ENCODE peak calls at places on chromosomes 11 and 22, in six cellular contexts. One of them, this sample, is unnamed.

GRCh38 chr11:64864473-64865285 is 13.7 kb downstream of the EHD1 start:
- DNase-seq in amniotic stem cell: peak
- DNase-seq in stimulated activated CD4-positive, alpha-beta T cell treated with anti-CD3 and anti-CD28 coated beads, Interleukin-1b, Interleukin-23, amount 100 ng/mL, for 24 hours: no peak
- DNase-seq in NCI-H2081: no peak
- DNase-seq in HTR-8/SVneo: no peak
- DNase-seq in mesenteric fat pad: no peak
- DNase-seq in this sample: no peak

GRCh38 chr22:19554834-19555404 is 30.7 kb upstream of the CLDN5 start:
- DNase-seq in amniotic stem cell: no peak
- DNase-seq in stimulated activated CD4-positive, alpha-beta T cell treated with anti-CD3 and anti-CD28 coated beads, Interleukin-1b, Interleukin-23, amount 100 ng/mL, for 24 hours: no peak
- DNase-seq in NCI-H2081: no peak
- DNase-seq in HTR-8/SVneo: peak
- DNase-seq in mesenteric fat pad: peak
- DNase-seq in this sample: peak

GRCh38 chr22:18058770-18059169 is 19.0 kb upstream of the PEX26 start:
- DNase-seq in amniotic stem cell: no peak
- DNase-seq in stimulated activated CD4-positive, alpha-beta T cell treated with anti-CD3 and anti-CD28 coated beads, Interleukin-1b, Interleukin-23, amount 100 ng/mL, for 24 hours: no peak
- DNase-seq in NCI-H2081: no peak
- DNase-seq in HTR-8/SVneo: no peak
- DNase-seq in mesenteric fat pad: no peak
- DNase-seq in this sample: no peak

GRCh38 chr11:64438986-64439771 is 80.2 kb downstream of the RPS6KA4 start:
- DNase-seq in amniotic stem cell: no peak
- DNase-seq in stimulated activated CD4-positive, alpha-beta T cell treated with anti-CD3 and anti-CD28 coated beads, Interleukin-1b, Interleukin-23, amount 100 ng/mL, for 24 hours: no peak
- DNase-seq in NCI-H2081: no peak
- DNase-seq in HTR-8/SVneo: no peak
- DNase-seq in mesenteric fat pad: peak
- DNase-seq in this sample: no peak

GRCh38 chr11:35477871-35478270 is 47.5 kb downstream of the PAMR1 start:
- DNase-seq in amniotic stem cell: no peak
- DNase-seq in stimulated activated CD4-positive, alpha-beta T cell treated with anti-CD3 and anti-CD28 coated beads, Interleukin-1b, Interleukin-23, amount 100 ng/mL, for 24 hours: no peak
- DNase-seq in NCI-H2081: no peak
- DNase-seq in HTR-8/SVneo: no peak
- DNase-seq in mesenteric fat pad: no peak
- DNase-seq in this sample: no peak

GRCh38 chr11:128351168-128351567 is 236.2 kb downstream of the ETS1 start:
- DNase-seq in amniotic stem cell: no peak
- DNase-seq in stimulated activated CD4-positive, alpha-beta T cell treated with anti-CD3 and anti-CD28 coated beads, Interleukin-1b, Interleukin-23, amount 100 ng/mL, for 24 hours: no peak
- DNase-seq in NCI-H2081: no peak
- DNase-seq in HTR-8/SVneo: no peak
- DNase-seq in mesenteric fat pad: no peak
- DNase-seq in this sample: no peak

GRCh38 chr11:27471588-27472397 is 797 bp downstream of the LGR4 start:
- DNase-seq in amniotic stem cell: no peak
- DNase-seq in stimulated activated CD4-positive, alpha-beta T cell treated with anti-CD3 and anti-CD28 coated beads, Interleukin-1b, Interleukin-23, amount 100 ng/mL, for 24 hours: no peak
- DNase-seq in NCI-H2081: peak
- DNase-seq in HTR-8/SVneo: no peak
- DNase-seq in mesenteric fat pad: no peak
- DNase-seq in this sample: no peak

GRCh38 chr11:29051935-29052334 is 943.7 kb downstream of the METTL15 start:
- DNase-seq in amniotic stem cell: no peak
- DNase-seq in stimulated activated CD4-positive, alpha-beta T cell treated with anti-CD3 and anti-CD28 coated beads, Interleukin-1b, Interleukin-23, amount 100 ng/mL, for 24 hours: no peak
- DNase-seq in NCI-H2081: no peak
- DNase-seq in HTR-8/SVneo: no peak
- DNase-seq in mesenteric fat pad: no peak
- DNase-seq in this sample: peak

GRCh38 chr11:16876053-16876752 is 137.8 kb downstream of the C11orf58 start:
- DNase-seq in amniotic stem cell: no peak
- DNase-seq in stimulated activated CD4-positive, alpha-beta T cell treated with anti-CD3 and anti-CD28 coated beads, Interleukin-1b, Interleukin-23, amount 100 ng/mL, for 24 hours: no peak
- DNase-seq in NCI-H2081: no peak
- DNase-seq in HTR-8/SVneo: no peak
- DNase-seq in mesenteric fat pad: no peak
- DNase-seq in this sample: no peak

GRCh38 chr11:9530901-9531625 is 42.4 kb upstream of the WEE1 start:
- DNase-seq in amniotic stem cell: no peak
- DNase-seq in stimulated activated CD4-positive, alpha-beta T cell treated with anti-CD3 and anti-CD28 coated beads, Interleukin-1b, Interleukin-23, amount 100 ng/mL, for 24 hours: no peak
- DNase-seq in NCI-H2081: no peak
- DNase-seq in HTR-8/SVneo: no peak
- DNase-seq in mesenteric fat pad: no peak
- DNase-seq in this sample: no peak

GRCh38 chr22:49717322-49717919 is 110.3 kb downstream of the BRD1 start:
- DNase-seq in amniotic stem cell: no peak
- DNase-seq in stimulated activated CD4-positive, alpha-beta T cell treated with anti-CD3 and anti-CD28 coated beads, Interleukin-1b, Interleukin-23, amount 100 ng/mL, for 24 hours: no peak
- DNase-seq in NCI-H2081: no peak
- DNase-seq in HTR-8/SVneo: no peak
- DNase-seq in mesenteric fat pad: peak
- DNase-seq in this sample: no peak

GRCh38 chr11:47254381-47254780 is 3.4 kb upstream of the NR1H3 start:
- DNase-seq in amniotic stem cell: no peak
- DNase-seq in stimulated activated CD4-positive, alpha-beta T cell treated with anti-CD3 and anti-CD28 coated beads, Interleukin-1b, Interleukin-23, amount 100 ng/mL, for 24 hours: no peak
- DNase-seq in NCI-H2081: no peak
- DNase-seq in HTR-8/SVneo: no peak
- DNase-seq in mesenteric fat pad: no peak
- DNase-seq in this sample: no peak

GRCh38 chr11:118398797-118399564 is 2.4 kb upstream of the ATP5MG start:
- DNase-seq in amniotic stem cell: no peak
- DNase-seq in stimulated activated CD4-positive, alpha-beta T cell treated with anti-CD3 and anti-CD28 coated beads, Interleukin-1b, Interleukin-23, amount 100 ng/mL, for 24 hours: no peak
- DNase-seq in NCI-H2081: no peak
- DNase-seq in HTR-8/SVneo: no peak
- DNase-seq in mesenteric fat pad: no peak
- DNase-seq in this sample: no peak

GRCh38 chr11:111301004-111301839 is 2.9 kb downstream of the POU2AF3 start:
- DNase-seq in amniotic stem cell: no peak
- DNase-seq in stimulated activated CD4-positive, alpha-beta T cell treated with anti-CD3 and anti-CD28 coated beads, Interleukin-1b, Interleukin-23, amount 100 ng/mL, for 24 hours: no peak
- DNase-seq in NCI-H2081: peak
- DNase-seq in HTR-8/SVneo: no peak
- DNase-seq in mesenteric fat pad: no peak
- DNase-seq in this sample: no peak

GRCh38 chr22:38429460-38430128 is 25.4 kb downstream of the KCNJ4 start:
- DNase-seq in amniotic stem cell: no peak
- DNase-seq in stimulated activated CD4-positive, alpha-beta T cell treated with anti-CD3 and anti-CD28 coated beads, Interleukin-1b, Interleukin-23, amount 100 ng/mL, for 24 hours: no peak
- DNase-seq in NCI-H2081: peak
- DNase-seq in HTR-8/SVneo: no peak
- DNase-seq in mesenteric fat pad: no peak
- DNase-seq in this sample: no peak

GRCh38 chr22:38081941-38082828 is 1.8 kb downstream of the SLC16A8 start:
- DNase-seq in amniotic stem cell: no peak
- DNase-seq in stimulated activated CD4-positive, alpha-beta T cell treated with anti-CD3 and anti-CD28 coated beads, Interleukin-1b, Interleukin-23, amount 100 ng/mL, for 24 hours: no peak
- DNase-seq in NCI-H2081: no peak
- DNase-seq in HTR-8/SVneo: no peak
- DNase-seq in mesenteric fat pad: no peak
- DNase-seq in this sample: no peak

GRCh38 chr22:23984430-23984829 is 4.5 kb downstream of the GSTT2 start:
- DNase-seq in amniotic stem cell: no peak
- DNase-seq in stimulated activated CD4-positive, alpha-beta T cell treated with anti-CD3 and anti-CD28 coated beads, Interleukin-1b, Interleukin-23, amount 100 ng/mL, for 24 hours: no peak
- DNase-seq in NCI-H2081: no peak
- DNase-seq in HTR-8/SVneo: no peak
- DNase-seq in mesenteric fat pad: no peak
- DNase-seq in this sample: no peak

GRCh38 chr11:31050061-31050790 is 319.3 kb downstream of the DCDC1 start:
- DNase-seq in amniotic stem cell: no peak
- DNase-seq in stimulated activated CD4-positive, alpha-beta T cell treated with anti-CD3 and anti-CD28 coated beads, Interleukin-1b, Interleukin-23, amount 100 ng/mL, for 24 hours: no peak
- DNase-seq in NCI-H2081: peak
- DNase-seq in HTR-8/SVneo: no peak
- DNase-seq in mesenteric fat pad: no peak
- DNase-seq in this sample: no peak

GRCh38 chr22:37907036-37907954 is 1.2 kb downstream of the MICALL1 start:
- DNase-seq in amniotic stem cell: no peak
- DNase-seq in stimulated activated CD4-positive, alpha-beta T cell treated with anti-CD3 and anti-CD28 coated beads, Interleukin-1b, Interleukin-23, amount 100 ng/mL, for 24 hours: no peak
- DNase-seq in NCI-H2081: no peak
- DNase-seq in HTR-8/SVneo: no peak
- DNase-seq in mesenteric fat pad: no peak
- DNase-seq in this sample: no peak

GRCh38 chr22:23067023-23067650 is 3.2 kb upstream of the GNAZ start:
- DNase-seq in amniotic stem cell: no peak
- DNase-seq in stimulated activated CD4-positive, alpha-beta T cell treated with anti-CD3 and anti-CD28 coated beads, Interleukin-1b, Interleukin-23, amount 100 ng/mL, for 24 hours: no peak
- DNase-seq in NCI-H2081: no peak
- DNase-seq in HTR-8/SVneo: no peak
- DNase-seq in mesenteric fat pad: peak
- DNase-seq in this sample: no peak

GRCh38 chr11:36007127-36007824 is 63.4 kb downstream of the LDLRAD3 start:
- DNase-seq in amniotic stem cell: no peak
- DNase-seq in stimulated activated CD4-positive, alpha-beta T cell treated with anti-CD3 and anti-CD28 coated beads, Interleukin-1b, Interleukin-23, amount 100 ng/mL, for 24 hours: no peak
- DNase-seq in NCI-H2081: peak
- DNase-seq in HTR-8/SVneo: no peak
- DNase-seq in mesenteric fat pad: no peak
- DNase-seq in this sample: no peak

GRCh38 chr11:6387811-6388599 is 2.3 kb upstream of the SMPD1 start:
- DNase-seq in amniotic stem cell: no peak
- DNase-seq in stimulated activated CD4-positive, alpha-beta T cell treated with anti-CD3 and anti-CD28 coated beads, Interleukin-1b, Interleukin-23, amount 100 ng/mL, for 24 hours: no peak
- DNase-seq in NCI-H2081: no peak
- DNase-seq in HTR-8/SVneo: no peak
- DNase-seq in mesenteric fat pad: no peak
- DNase-seq in this sample: no peak

GRCh38 chr22:46425011-46425410 is 89.5 kb downstream of the TRMU start:
- DNase-seq in amniotic stem cell: no peak
- DNase-seq in stimulated activated CD4-positive, alpha-beta T cell treated with anti-CD3 and anti-CD28 coated beads, Interleukin-1b, Interleukin-23, amount 100 ng/mL, for 24 hours: no peak
- DNase-seq in NCI-H2081: no peak
- DNase-seq in HTR-8/SVneo: no peak
- DNase-seq in mesenteric fat pad: no peak
- DNase-seq in this sample: peak

GRCh38 chr11:64876835-64877341 is 1.5 kb downstream of the EHD1 start:
- DNase-seq in amniotic stem cell: peak
- DNase-seq in stimulated activated CD4-positive, alpha-beta T cell treated with anti-CD3 and anti-CD28 coated beads, Interleukin-1b, Interleukin-23, amount 100 ng/mL, for 24 hours: no peak
- DNase-seq in NCI-H2081: no peak
- DNase-seq in HTR-8/SVneo: peak
- DNase-seq in mesenteric fat pad: no peak
- DNase-seq in this sample: no peak

GRCh38 chr11:57530215-57530595 is 349 bp downstream of the TIMM10 start:
- DNase-seq in amniotic stem cell: no peak
- DNase-seq in stimulated activated CD4-positive, alpha-beta T cell treated with anti-CD3 and anti-CD28 coated beads, Interleukin-1b, Interleukin-23, amount 100 ng/mL, for 24 hours: no peak
- DNase-seq in NCI-H2081: no peak
- DNase-seq in HTR-8/SVneo: no peak
- DNase-seq in mesenteric fat pad: no peak
- DNase-seq in this sample: no peak

GRCh38 chr11:44539971-44540370 is 25.5 kb upstream of the CD82 start:
- DNase-seq in amniotic stem cell: no peak
- DNase-seq in stimulated activated CD4-positive, alpha-beta T cell treated with anti-CD3 and anti-CD28 coated beads, Interleukin-1b, Interleukin-23, amount 100 ng/mL, for 24 hours: no peak
- DNase-seq in NCI-H2081: peak
- DNase-seq in HTR-8/SVneo: no peak
- DNase-seq in mesenteric fat pad: no peak
- DNase-seq in this sample: no peak

GRCh38 chr11:113685650-113686349 is 20.3 kb downstream of the TMPRSS5 start:
- DNase-seq in amniotic stem cell: no peak
- DNase-seq in stimulated activated CD4-positive, alpha-beta T cell treated with anti-CD3 and anti-CD28 coated beads, Interleukin-1b, Interleukin-23, amount 100 ng/mL, for 24 hours: no peak
- DNase-seq in NCI-H2081: no peak
- DNase-seq in HTR-8/SVneo: no peak
- DNase-seq in mesenteric fat pad: no peak
- DNase-seq in this sample: no peak

GRCh38 chr11:93528252-93528651 is 14.9 kb downstream of the SMCO4 start:
- DNase-seq in amniotic stem cell: no peak
- DNase-seq in stimulated activated CD4-positive, alpha-beta T cell treated with anti-CD3 and anti-CD28 coated beads, Interleukin-1b, Interleukin-23, amount 100 ng/mL, for 24 hours: no peak
- DNase-seq in NCI-H2081: no peak
- DNase-seq in HTR-8/SVneo: no peak
- DNase-seq in mesenteric fat pad: no peak
- DNase-seq in this sample: no peak

GRCh38 chr22:39003165-39003638 is 10.9 kb upstream of the APOBEC3C start:
- DNase-seq in amniotic stem cell: peak
- DNase-seq in stimulated activated CD4-positive, alpha-beta T cell treated with anti-CD3 and anti-CD28 coated beads, Interleukin-1b, Interleukin-23, amount 100 ng/mL, for 24 hours: peak
- DNase-seq in NCI-H2081: no peak
- DNase-seq in HTR-8/SVneo: peak
- DNase-seq in mesenteric fat pad: no peak
- DNase-seq in this sample: peak

GRCh38 chr11:115616941-115617340 is 112.7 kb upstream of the CADM1 start:
- DNase-seq in amniotic stem cell: no peak
- DNase-seq in stimulated activated CD4-positive, alpha-beta T cell treated with anti-CD3 and anti-CD28 coated beads, Interleukin-1b, Interleukin-23, amount 100 ng/mL, for 24 hours: no peak
- DNase-seq in NCI-H2081: no peak
- DNase-seq in HTR-8/SVneo: no peak
- DNase-seq in mesenteric fat pad: no peak
- DNase-seq in this sample: peak

GRCh38 chr22:45083659-45084305 is 74.0 kb upstream of the PHF21B start:
- DNase-seq in amniotic stem cell: no peak
- DNase-seq in stimulated activated CD4-positive, alpha-beta T cell treated with anti-CD3 and anti-CD28 coated beads, Interleukin-1b, Interleukin-23, amount 100 ng/mL, for 24 hours: peak
- DNase-seq in NCI-H2081: no peak
- DNase-seq in HTR-8/SVneo: peak
- DNase-seq in mesenteric fat pad: no peak
- DNase-seq in this sample: peak

GRCh38 chr11:11243790-11244469 is 109.1 kb downstream of the CSNK2A3 start:
- DNase-seq in amniotic stem cell: no peak
- DNase-seq in stimulated activated CD4-positive, alpha-beta T cell treated with anti-CD3 and anti-CD28 coated beads, Interleukin-1b, Interleukin-23, amount 100 ng/mL, for 24 hours: no peak
- DNase-seq in NCI-H2081: peak
- DNase-seq in HTR-8/SVneo: peak
- DNase-seq in mesenteric fat pad: no peak
- DNase-seq in this sample: peak

GRCh38 chr22:40009953-40010751 is 15.4 kb downstream of the FAM83F start:
- DNase-seq in amniotic stem cell: no peak
- DNase-seq in stimulated activated CD4-positive, alpha-beta T cell treated with anti-CD3 and anti-CD28 coated beads, Interleukin-1b, Interleukin-23, amount 100 ng/mL, for 24 hours: no peak
- DNase-seq in NCI-H2081: peak
- DNase-seq in HTR-8/SVneo: no peak
- DNase-seq in mesenteric fat pad: no peak
- DNase-seq in this sample: no peak

GRCh38 chr22:28936200-28936599 is 52.8 kb downstream of the ZNRF3 start:
- DNase-seq in amniotic stem cell: no peak
- DNase-seq in stimulated activated CD4-positive, alpha-beta T cell treated with anti-CD3 and anti-CD28 coated beads, Interleukin-1b, Interleukin-23, amount 100 ng/mL, for 24 hours: no peak
- DNase-seq in NCI-H2081: no peak
- DNase-seq in HTR-8/SVneo: no peak
- DNase-seq in mesenteric fat pad: no peak
- DNase-seq in this sample: no peak